ENCODE peak calls at places on chromosomes 1 and 21, in four cellular contexts. I, V, P and B are unnamed samples.

GRCh38 chr1:207870279-207871031 is 40.5 kb downstream of the CD34 start:
- DNase-seq in I (no peak), V (no peak), P (no peak), B (no peak)

GRCh38 chr1:21216835-21217811 is 40.4 kb upstream of the EIF4G3 start:
- DNase-seq in I (peak; percentile 83), V (peak; percentile 40), P (peak; percentile 67), B (peak; percentile 27)

GRCh38 chr1:91742848-91743292 is 143.1 kb downstream of the TGFBR3 start:
- DNase-seq in I (no peak), V (peak; percentile 66), P (no peak), B (no peak)

GRCh38 chr21:45347048-45347711 is 57.8 kb upstream of the COL18A1 start:
- DNase-seq in I (no peak), V (no peak), P (peak; percentile 63), B (no peak)

GRCh38 chr1:34371829-34372532 is 195.3 kb downstream of the C1orf94 start:
- DNase-seq in I (no peak), V (no peak), P (no peak), B (no peak)

GRCh38 chr1:15354580-15354965 is 55.1 kb upstream of the EFHD2 start:
- DNase-seq in I (no peak), V (no peak), P (no peak), B (no peak)

GRCh38 chr1:110069302-110070281 is 880 bp downstream of the ALX3 start:
- DNase-seq in I (no peak), V (no peak), P (no peak), B (no peak)

GRCh38 chr1:226548281-226549093 is at the start of gene STUM:
- DNase-seq in I (no peak), V (no peak), P (peak; percentile 85), B (no peak)

GRCh38 chr1:30192969-30193630 is 530.3 kb downstream of the MATN1 start:
- DNase-seq in I (no peak), V (no peak), P (no peak), B (no peak)

GRCh38 chr1:66684353-66684752 is 67.9 kb upstream of the DYNLT5 start:
- DNase-seq in I (no peak), V (no peak), P (no peak), B (no peak)

GRCh38 chr1:185984113-185984836 is 250.1 kb downstream of the HMCN1 start:
- DNase-seq in I (no peak), V (no peak), P (no peak), B (no peak)

GRCh38 chr1:172105230-172105629 is 263.9 kb downstream of the DNM3 start:
- DNase-seq in I (no peak), V (no peak), P (peak; percentile 13), B (no peak)

GRCh38 chr1:42335809-42336518 is 929 bp upstream of the FOXJ3 start:
- DNase-seq in I (no peak), V (no peak), P (no peak), B (no peak)

GRCh38 chr1:246110343-246111219 is 396.5 kb downstream of the SMYD3 start:
- DNase-seq in I (no peak), V (no peak), P (peak; percentile 30), B (no peak)

GRCh38 chr1:179876289-179876715 is 1.3 kb downstream of the TOR1AIP2 start:
- DNase-seq in I (no peak), V (no peak), P (no peak), B (no peak)

GRCh38 chr1:173206816-173207595 is at the start of gene TNFSF4:
- DNase-seq in I (no peak), V (no peak), P (no peak), B (no peak)

GRCh38 chr1:226568077-226568831 is 19.7 kb downstream of the STUM start:
- DNase-seq in I (no peak), V (no peak), P (peak; percentile 62), B (no peak)

GRCh38 chr1:94884101-94884875 is 42.6 kb downstream of the CNN3 start:
- DNase-seq in I (no peak), V (no peak), P (peak; percentile 71), B (no peak)

GRCh38 chr1:11919621-11920020 is 6.6 kb downstream of the KIAA2013 start:
- DNase-seq in I (no peak), V (no peak), P (no peak), B (no peak)

GRCh38 chr1:186605762-186606350 is 74.4 kb downstream of the PTGS2 start:
- DNase-seq in I (no peak), V (no peak), P (peak; percentile 14), B (peak; percentile 7)

GRCh38 chr1:22625262-22625925 is 11.0 kb upstream of the C1QA start:
- DNase-seq in I (peak; percentile 53), V (no peak), P (no peak), B (no peak)